ENCODE peak calls at places on chromosomes 7 and 10, in eight cellular contexts. H is neural crest cell, K is GM23338, P is IMR-90, N is cardiac fibroblast, R is endothelial cell, D is dorsolateral prefrontal cortex, E is AG04449. O is an unnamed sample.

GRCh38 chr7:126635545-126635944 is 617.2 kb downstream of the GRM8 start:
- DNase-seq in N (no peak), D (no peak), P (no peak), E (no peak), R (no peak), K (peak), H (no peak), O (no peak)

GRCh38 chr7:41710838-41711237 is 7.9 kb upstream of the INHBA start:
- DNase-seq in R (no peak), N (no peak), D (no peak), P (no peak), E (no peak), K (no peak), H (no peak), O (no peak)

GRCh38 chr7:28125381-28126046 is 55.1 kb downstream of the JAZF1 start:
- DNase-seq in R (no peak), E (no peak), D (no peak), H (no peak), K (peak), N (peak), P (no peak), O (peak)

GRCh38 chr7:99002827-99003212 is 124.5 kb downstream of the TRRAP start:
- DNase-seq in K (no peak), P (no peak), R (no peak), N (no peak), H (no peak), D (no peak), E (no peak), O (no peak)

GRCh38 chr7:33186187-33186586 is 56.8 kb downstream of the BBS9 start:
- DNase-seq in R (no peak), K (peak), E (peak), D (no peak), P (peak), N (peak), H (no peak), O (peak)

GRCh38 chr7:140327261-140327661 is 71.1 kb downstream of the SLC37A3 start:
- DNase-seq in H (no peak), D (no peak), N (no peak), K (no peak), E (no peak), R (no peak), P (no peak), O (no peak)

GRCh38 chr7:359776-360361 is 69.9 kb downstream of the FOXL3 start:
- DNase-seq in N (no peak), H (no peak), K (no peak), E (no peak), P (no peak), D (no peak), R (no peak), O (no peak)

GRCh38 chr7:106609416-106609815 is 51.5 kb downstream of the CCDC71L start:
- DNase-seq in R (no peak), E (peak), K (no peak), N (peak), H (no peak), D (no peak), P (peak), O (peak)

GRCh38 chr7:108045154-108045553 is 42.2 kb upstream of the LAMB1 start:
- DNase-seq in E (no peak), P (peak), D (no peak), H (no peak), R (no peak), N (peak), K (no peak), O (no peak)

GRCh38 chr7:42269161-42269560 is 32.2 kb upstream of the GLI3 start:
- DNase-seq in N (no peak), D (no peak), R (no peak), P (no peak), E (no peak), H (no peak), K (no peak), O (no peak)

GRCh38 chr10:73965890-73966768 is 31.8 kb upstream of the VCL start:
- DNase-seq in P (peak), R (peak), H (peak), D (no peak), K (peak), N (peak), E (peak), O (peak)

GRCh38 chr10:73159038-73159648 is 8.7 kb downstream of the ECD start:
- DNase-seq in K (peak), E (no peak), P (peak), N (peak), R (peak), H (peak), D (peak), O (peak)

GRCh38 chr7:100380180-100380579 is 6.9 kb downstream of the PILRA start:
- DNase-seq in H (no peak), E (no peak), R (no peak), N (no peak), D (no peak), K (no peak), P (no peak), O (no peak)

GRCh38 chr7:47227762-47228177 is 354.1 kb downstream of the TNS3 start:
- DNase-seq in P (peak), N (peak), E (peak), D (no peak), K (no peak), H (no peak), R (no peak), O (peak)

GRCh38 chr7:13904689-13905088 is 84.8 kb downstream of the ETV1 start:
- DNase-seq in H (no peak), D (no peak), R (no peak), K (no peak), N (no peak), P (peak), E (peak), O (peak)

GRCh38 chr10:73117976-73118743 is 7.9 kb downstream of the NUDT13 start:
- DNase-seq in D (no peak), P (peak), R (no peak), K (no peak), E (no peak), H (no peak), N (peak), O (peak)

GRCh38 chr7:16431646-16432424 is 10.5 kb upstream of the CRPPA start:
- DNase-seq in D (no peak), N (peak), P (no peak), R (peak), E (no peak), H (peak), K (peak), O (peak)

GRCh38 chr7:156702399-156702798 is 61.8 kb downstream of the RNF32 start:
- DNase-seq in E (no peak), R (no peak), D (no peak), N (no peak), P (no peak), H (no peak), K (no peak), O (no peak)

GRCh38 chr7:13742126-13742525 is 247.3 kb downstream of the ETV1 start:
- DNase-seq in K (peak), N (peak), E (peak), R (no peak), H (no peak), P (peak), D (no peak), O (peak)

DNA sequence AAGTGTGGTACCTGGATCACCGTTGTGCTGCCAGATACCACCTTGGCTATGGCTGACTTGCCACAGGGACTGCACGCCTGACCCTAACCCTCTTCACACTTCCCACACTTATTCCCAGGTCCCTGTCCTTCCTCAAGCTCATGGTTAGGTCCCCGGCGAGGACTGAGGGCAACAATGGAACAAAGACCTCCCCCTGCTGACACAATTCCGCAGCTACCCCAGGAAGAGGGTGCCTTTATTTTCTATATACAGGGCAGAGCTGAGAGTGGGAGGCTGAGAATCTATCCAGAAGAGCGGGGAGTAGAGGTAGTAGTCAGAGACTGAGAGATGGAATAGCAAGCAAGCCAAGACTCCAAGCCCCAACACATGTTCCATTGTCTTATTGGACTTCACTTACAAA is 118.1 kb upstream of the SEM1 start:
- DNase-seq in P (no peak), K (peak), H (no peak), N (no peak), R (peak), E (no peak), D (no peak), O (no peak)
- TF ChIP-seq CTCF in P (no peak), K (peak), H (no peak), N (no peak), R (no peak), E (no peak), D (no peak), O (no peak)

DNA sequence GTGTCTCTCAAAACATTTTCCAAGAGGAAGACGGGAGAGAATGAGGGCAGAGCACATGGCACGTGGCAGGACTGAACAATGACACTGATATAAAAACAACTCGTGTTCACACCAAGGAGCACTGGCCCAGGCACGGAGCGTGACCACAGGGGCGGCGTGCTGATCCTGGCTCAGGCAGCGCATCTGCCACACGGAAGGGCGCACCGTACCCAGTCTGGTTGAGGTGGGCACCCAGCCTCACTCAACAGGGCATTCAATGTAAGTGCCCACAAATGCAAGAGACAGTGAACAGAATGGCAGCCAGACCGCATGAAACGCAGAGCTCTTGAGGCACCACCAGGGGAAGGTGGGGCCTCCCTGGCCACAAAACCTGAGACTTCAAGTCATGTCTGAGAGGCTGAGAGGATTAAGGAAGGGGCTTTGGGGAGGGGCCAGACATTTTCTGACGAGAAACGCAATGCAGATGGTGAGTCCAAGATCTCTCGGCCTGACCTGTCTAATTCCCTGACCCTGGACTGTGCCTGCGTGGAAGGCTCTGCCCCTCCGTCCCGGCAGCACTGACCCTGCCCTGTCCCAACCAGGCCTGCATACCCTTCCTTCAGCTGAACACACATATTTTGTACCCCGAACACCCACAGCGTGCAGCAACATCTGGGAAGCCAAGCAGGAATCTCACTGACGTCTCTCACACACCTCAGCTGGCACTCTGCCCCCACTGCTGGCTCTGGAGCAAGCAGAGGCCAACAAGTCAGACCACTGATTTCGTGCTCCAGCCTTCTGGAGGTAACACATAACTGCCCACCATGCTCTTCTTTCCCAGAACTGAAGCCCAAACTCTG is 35.5 kb downstream of the VOPP1 start:
- DNase-seq in P (no peak), K (no peak), D (no peak), R (no peak), N (no peak), E (no peak), H (no peak), O (no peak)
- TF ChIP-seq CTCF in P (no peak), K (no peak), D (no peak), R (no peak), N (no peak), E (no peak), H (no peak), O (peak)

DNA sequence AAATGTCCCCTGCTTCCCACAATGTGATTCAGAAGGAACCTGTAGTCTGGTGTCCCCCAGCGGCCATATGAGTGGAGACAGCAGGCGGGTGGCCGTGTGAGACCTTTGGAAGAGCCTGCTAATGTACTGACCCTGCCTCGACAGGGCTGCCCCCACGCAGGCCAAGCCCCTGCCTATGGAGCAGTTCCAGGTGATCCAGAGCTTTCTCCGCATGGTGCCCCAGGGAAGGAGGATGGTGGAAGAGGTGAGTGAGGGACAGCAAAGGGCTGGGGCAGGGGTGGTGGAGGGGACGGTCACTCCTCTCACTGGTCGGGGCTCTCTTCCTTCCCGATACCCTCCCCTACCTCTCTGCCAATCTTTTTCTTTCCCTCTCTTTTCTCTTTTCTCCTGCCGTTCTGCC is 55.7 kb downstream of the PALD1 start:
- DNase-seq in R (no peak), P (no peak), H (no peak), E (no peak), K (no peak), N (no peak), D (no peak), O (no peak)
- TF ChIP-seq CTCF in R (no peak), P (no peak), H (no peak), E (no peak), K (peak), N (no peak), D (no peak), O (no peak)

GRCh38 chr7:45663167-45663921 is 89.2 kb downstream of the ADCY1 start:
- DNase-seq in P (peak), K (peak), E (no peak), N (peak), D (no peak), H (peak), R (peak), O (no peak)
- TF ChIP-seq CTCF in P (peak), K (peak), E (peak), N (peak), D (peak), H (peak), R (peak), O (peak)

DNA sequence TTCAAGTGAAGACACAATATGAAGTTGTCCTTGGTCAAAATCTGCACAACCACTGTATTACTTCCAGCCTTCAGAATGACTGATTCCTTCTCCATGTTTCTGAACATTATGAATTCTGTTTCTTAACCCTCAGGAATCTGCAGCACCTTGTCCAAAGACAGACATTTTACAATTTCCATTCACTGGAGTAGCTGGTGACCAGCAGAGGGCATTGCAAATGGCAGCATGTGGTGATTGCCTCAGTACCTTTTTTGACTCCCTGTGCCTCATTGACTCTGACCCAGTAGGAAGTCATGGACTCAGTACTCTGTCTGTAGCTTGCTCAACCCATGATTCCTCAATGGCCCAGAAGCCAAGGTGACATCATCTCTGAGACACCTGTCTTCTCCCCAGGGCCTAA is 879 bp upstream of the VPS41 start:
- DNase-seq in D (no peak), N (no peak), E (no peak), R (no peak), K (no peak), H (no peak), P (no peak), O (no peak)
- TF ChIP-seq CTCF in D (no peak), N (no peak), E (no peak), R (no peak), K (peak), H (no peak), P (no peak), O (peak)

DNA sequence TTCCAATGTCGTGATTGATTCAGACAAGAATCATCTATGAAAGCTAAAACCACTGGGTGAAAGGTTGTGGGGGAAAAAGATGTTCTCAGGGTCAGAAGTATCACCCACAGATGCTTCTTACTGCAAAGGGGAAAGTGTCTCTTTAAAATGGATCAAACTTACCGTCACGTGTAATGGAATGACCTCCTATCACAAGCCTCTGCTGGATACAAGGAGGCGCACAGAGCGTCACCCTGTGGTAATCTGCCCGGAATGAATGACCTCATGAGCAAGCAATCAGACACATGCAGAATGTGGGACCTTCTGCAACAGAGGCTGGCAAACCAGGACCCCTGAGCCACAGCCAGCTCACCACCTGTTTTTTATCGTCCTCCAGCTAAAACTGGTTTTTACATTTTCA is 33.0 kb downstream of the WIPF3 start:
- DNase-seq in K (no peak), N (peak), D (no peak), H (no peak), P (peak), R (no peak), E (peak), O (peak)
- TF ChIP-seq CTCF in K (peak), N (no peak), D (no peak), H (no peak), P (no peak), R (no peak), E (no peak), O (no peak)

GRCh38 chr10:100875484-100876166 is 37.1 kb upstream of the SLF2 start:
- DNase-seq in E (no peak), K (no peak), P (no peak), R (no peak), N (no peak), H (no peak), D (no peak), O (no peak)
- TF ChIP-seq CTCF in E (no peak), K (no peak), P (no peak), R (no peak), N (no peak), H (no peak), D (no peak), O (no peak)

GRCh38 chr10:11881477-11882417 is 58.6 kb downstream of the PROSER2 start:
- DNase-seq in K (peak), R (no peak), H (no peak), D (no peak), E (no peak), P (peak), N (peak), O (peak)
- TF ChIP-seq CTCF in K (peak), R (no peak), H (peak), D (no peak), E (no peak), P (no peak), N (no peak), O (peak)

DNA sequence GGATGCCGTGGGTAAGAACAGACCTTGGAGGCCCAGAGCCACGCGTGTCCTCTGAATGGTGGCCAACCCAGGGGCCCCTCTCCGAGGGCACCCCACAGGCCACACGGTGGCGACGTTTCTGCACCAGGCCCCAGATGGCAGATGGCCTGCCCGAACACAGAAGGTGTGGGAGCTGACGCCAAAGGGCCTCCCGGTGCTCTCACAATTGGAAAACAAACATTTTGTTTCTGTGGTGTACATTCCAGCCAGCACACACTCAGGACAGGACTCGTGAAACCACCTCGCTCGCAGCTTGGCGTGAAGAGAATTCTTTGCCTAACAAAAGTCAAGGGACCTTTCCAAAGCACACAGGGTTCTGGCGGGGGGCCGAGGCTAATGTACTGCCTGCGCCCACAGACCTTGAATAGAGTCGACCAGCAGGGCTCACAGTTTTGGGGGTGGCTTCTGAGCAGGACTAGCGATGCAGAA is 112.1 kb downstream of the FAM53B start:
- DNase-seq in R (peak), P (no peak), K (peak), N (no peak), H (no peak), D (no peak), E (no peak), O (no peak)
- TF ChIP-seq CTCF in R (no peak), P (peak), K (peak), N (peak), H (peak), D (peak), E (peak), O (peak)

GRCh38 chr7:94395141-94396041 is 696 bp downstream of the COL1A2 start:
- DNase-seq in K (peak), N (peak), P (peak), D (no peak), R (peak), H (peak), E (no peak), O (peak)
- TF ChIP-seq CTCF in K (peak), N (peak), P (peak), D (peak), R (peak), H (peak), E (peak), O (peak)

O was measured in HFFc6.